ENCODE peak calls at places on chromosome 2, in eight cellular contexts. E is neural progenitor cell, O is K562, T is fibroblast of lung, N is MM.1S, H is mammary epithelial cell, Q is hepatocyte, D is GM23248. A is an unnamed sample.
A peak's percentile ranks its signal among the peaks of the same experiment; 100 is the strongest.

GRCh38 chr2:12764075-12764722 is 47.5 kb downstream of the TRIB2 start:
- DNase-seq in T (peak; percentile 19), O (no peak), D (peak; percentile 90), Q (no peak), H (peak; percentile 24), N (no peak), E (no peak), A (no peak)

GRCh38 chr2:202185156-202185555 is 53.2 kb downstream of the SUMO1 start:
- DNase-seq in N (no peak), D (no peak), T (no peak), O (no peak), E (no peak), H (no peak), Q (no peak), A (no peak)

GRCh38 chr2:137435176-137435575 is 529.1 kb upstream of the HNMT start:
- DNase-seq in H (peak; percentile 10), E (no peak), D (peak; percentile 38), T (peak; percentile 0), N (no peak), O (no peak), Q (no peak), A (no peak)

GRCh38 chr2:119431976-119432881 is 575 bp downstream of the TMEM37 start:
- DNase-seq in T (peak; percentile 51), E (peak; percentile 49), H (no peak), Q (no peak), D (peak; percentile 57), N (no peak), O (no peak), A (no peak)

GRCh38 chr2:120429586-120430500 is 83.9 kb downstream of the INHBB start:
- DNase-seq in D (no peak), T (no peak), H (no peak), N (no peak), O (no peak), E (peak; percentile 31), Q (no peak), A (no peak)

GRCh38 chr2:215361876-215362561 is 50.2 kb downstream of the ATIC start:
- DNase-seq in Q (no peak), D (peak; percentile 40), O (no peak), N (no peak), T (peak; percentile 21), H (no peak), E (no peak), A (no peak)

GRCh38 chr2:225076125-225076524 is 33.9 kb upstream of the DOCK10 start:
- DNase-seq in O (no peak), E (no peak), Q (no peak), T (no peak), H (no peak), D (peak; percentile 73), N (no peak), A (no peak)

GRCh38 chr2:227615906-227616305 is 1.3 kb upstream of the SCYGR3 start:
- DNase-seq in O (no peak), E (no peak), H (no peak), N (no peak), D (peak; percentile 34), T (no peak), Q (no peak), A (no peak)

GRCh38 chr2:109141727-109142283 is 12.8 kb downstream of the SH3RF3 start:
- DNase-seq in T (no peak), N (no peak), D (no peak), H (no peak), E (no peak), O (no peak), Q (no peak), A (no peak)

DNA sequence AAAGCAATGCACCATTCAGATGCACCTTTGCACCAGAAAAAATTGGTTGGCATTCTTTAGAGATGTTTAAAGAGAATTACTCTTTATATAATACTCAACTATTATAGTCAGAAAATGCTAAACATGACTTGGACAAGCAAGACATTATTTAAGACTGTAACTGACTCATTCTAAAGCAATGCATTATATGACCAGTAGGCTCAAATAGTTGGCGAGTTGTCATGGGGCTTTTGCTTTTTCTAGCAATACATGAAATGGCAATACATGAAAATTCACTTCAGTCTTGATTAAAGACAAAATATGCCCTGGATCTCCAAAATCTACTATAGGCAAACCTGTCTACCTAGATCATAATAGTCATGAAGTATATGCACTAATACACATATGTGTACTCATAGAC is 216.9 kb upstream of the VWC2L start:
- DNase-seq in E (no peak), T (peak; percentile 9), O (no peak), D (peak; percentile 82), H (peak; percentile 48), Q (no peak), N (no peak), A (no peak)
- H2AFZ ChIP-seq in E (no peak overlapping the region), T (no peak overlapping the region), O (no peak overlapping the region), D (peak overlapping the region; percentile 8), H (no peak overlapping the region), Q (no peak overlapping the region), N (no peak overlapping the region), A (no peak overlapping the region)

DNA sequence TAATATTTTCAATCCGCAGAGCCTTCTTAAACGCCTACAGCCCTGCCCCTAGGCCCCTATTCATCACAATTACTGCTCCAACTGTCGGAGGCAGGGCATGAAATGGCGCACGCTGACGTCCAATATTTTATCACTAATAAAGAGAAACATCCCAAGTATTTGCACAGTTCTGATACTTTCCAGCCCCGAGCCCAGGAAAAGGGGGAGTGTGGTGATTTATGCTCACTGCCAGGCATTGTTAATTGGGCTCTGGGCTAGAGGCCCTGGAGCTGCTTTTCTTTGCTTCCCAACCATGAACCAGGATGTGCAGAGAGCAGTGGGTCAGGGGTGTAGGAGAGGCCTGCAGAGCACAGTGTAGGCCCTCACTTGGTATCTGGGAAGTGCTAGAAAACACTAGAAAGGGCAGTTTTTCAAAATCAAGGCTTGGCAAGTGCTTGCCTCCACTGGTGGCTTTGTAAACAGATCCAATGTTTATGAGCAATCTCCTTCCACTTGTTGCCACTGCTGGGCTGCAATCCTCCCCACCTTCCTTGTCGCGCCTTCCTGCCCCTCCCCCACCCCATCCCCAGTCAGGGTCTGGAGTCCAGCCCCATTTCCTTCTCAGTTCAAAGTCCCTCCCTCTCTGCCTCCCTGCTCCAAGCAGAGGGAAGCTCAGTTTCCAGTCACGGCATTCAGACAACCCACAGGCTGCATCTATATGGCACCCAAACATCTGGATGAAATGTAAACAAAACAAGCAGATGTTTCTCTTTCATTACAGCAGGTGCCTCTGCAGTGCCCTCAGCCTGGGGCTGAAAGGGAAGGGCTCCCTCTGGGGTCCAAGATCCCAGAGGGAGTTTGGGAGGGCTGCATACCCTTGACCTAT is 83.9 kb upstream of the PKDCC start:
- DNase-seq in E (peak; percentile 59), O (no peak), H (no peak), D (peak; percentile 32), Q (peak; percentile 90), T (peak; percentile 66), N (no peak), A (no peak)
- H2AFZ ChIP-seq in E (peak overlapping the region; percentile 12), O (no peak overlapping the region), H (no peak overlapping the region), D (peak overlapping the region; percentile 27), Q (no peak overlapping the region), T (no peak overlapping the region), N (no peak overlapping the region), A (no peak overlapping the region)

GRCh38 chr2:223102040-223102899 is 50.3 kb downstream of the KCNE4 start:
- DNase-seq in D (no peak), O (no peak), H (no peak), Q (no peak), T (no peak), N (no peak), E (no peak), A (no peak)

GRCh38 chr2:223104336-223104735 is 52.3 kb downstream of the KCNE4 start:
- DNase-seq in H (no peak), D (no peak), T (no peak), N (no peak), E (no peak), O (no peak), Q (no peak), A (no peak)

GRCh38 chr2:223100061-223100511 is 48.1 kb downstream of the KCNE4 start:
- DNase-seq in D (peak; percentile 78), H (no peak), Q (peak; percentile 70), O (no peak), N (no peak), T (peak; percentile 73), E (no peak), A (no peak)

GRCh38 chr2:223099561-223099960 is 47.6 kb downstream of the KCNE4 start:
- DNase-seq in D (no peak), H (no peak), T (no peak), E (no peak), Q (no peak), N (no peak), O (no peak), A (no peak)

DNA sequence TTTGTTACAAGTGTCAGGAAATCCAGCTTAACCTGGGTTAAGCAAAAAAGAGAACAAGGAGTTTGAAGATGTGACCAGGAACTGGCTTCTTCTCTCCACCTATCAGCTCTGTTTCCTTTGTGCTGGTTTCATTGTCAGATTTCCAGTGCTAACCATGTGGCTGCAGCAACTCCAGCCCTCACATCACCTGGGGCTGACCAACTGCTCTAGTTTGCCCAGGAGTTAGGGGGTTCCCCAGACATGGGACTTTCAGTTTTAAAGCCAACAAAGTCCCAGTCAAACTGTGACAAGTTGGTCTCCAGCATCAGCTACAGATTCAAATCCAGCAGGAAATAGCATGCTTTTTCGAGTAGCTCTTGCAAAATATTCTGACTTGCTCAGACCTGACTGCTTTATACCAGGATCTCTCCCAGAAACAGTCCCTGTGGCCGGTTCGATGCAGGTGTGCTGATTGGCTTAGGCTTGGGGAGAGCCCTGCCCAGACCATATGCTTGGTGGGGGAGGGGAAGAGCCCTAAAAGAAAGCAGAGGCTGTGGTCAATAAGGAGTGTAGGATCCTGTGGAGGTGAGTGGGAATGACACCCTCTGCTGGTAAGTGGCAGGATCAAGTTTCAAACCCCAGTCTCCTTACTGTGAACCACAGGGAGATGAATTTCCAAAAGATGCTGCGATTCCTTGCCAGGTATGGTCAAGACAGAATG is 49.5 kb downstream of the KCNE4 start:
- DNase-seq in T (peak; percentile 53), O (peak; percentile 38), N (peak; percentile 77), E (peak; percentile 55), Q (peak; percentile 54), H (peak; percentile 90), D (peak; percentile 57), A (no peak)
- H2AFZ ChIP-seq in T (no peak overlapping the region), O (peak overlapping the region; percentile 75), N (peak overlapping the region; percentile 12), E (peak overlapping the region; percentile 43), Q (no peak overlapping the region), H (peak overlapping the region; percentile 78), D (no peak overlapping the region), A (no peak overlapping the region)

GRCh38 chr2:14828223-14828622 is 195.7 kb downstream of the LRATD1 start:
- DNase-seq in Q (no peak), D (no peak), E (no peak), O (no peak), N (no peak), T (no peak), H (no peak), A (no peak)
- H2AFZ ChIP-seq in Q (no peak overlapping the region), D (no peak overlapping the region), E (no peak overlapping the region), O (no peak overlapping the region), N (no peak overlapping the region), T (no peak overlapping the region), H (no peak overlapping the region), A (no peak overlapping the region)